ENCODE peak calls at places on chromosomes 12 and 14, in five cellular contexts. One of them, this sample, is unnamed.
A peak's percentile ranks its signal among the peaks of the same experiment; 100 is the strongest.

GRCh38 chr12:28961948-28962384 is 187.1 kb upstream of the FAR2 start:
- DNase-seq in caudate nucleus: no peak
- DNase-seq in GM23338: no peak
- DNase-seq in prostate gland: no peak
- DNase-seq in uterus: no peak
- DNase-seq in this sample: no peak

GRCh38 chr14:24054324-24054641 is 2.5 kb downstream of the CARMIL3 start:
- DNase-seq in caudate nucleus: no peak
- DNase-seq in uterus: no peak
- DNase-seq in prostate gland: no peak
- DNase-seq in GM23338: no peak
- DNase-seq in this sample: no peak

GRCh38 chr12:55653031-55653430 is 16.3 kb downstream of the OR10P1 start:
- DNase-seq in GM23338: no peak
- DNase-seq in caudate nucleus: no peak
- DNase-seq in uterus: no peak
- DNase-seq in prostate gland: no peak
- DNase-seq in this sample: no peak

GRCh38 chr14:75453817-75454434 is 26.1 kb downstream of the JDP2 start:
- DNase-seq in caudate nucleus: no peak
- DNase-seq in prostate gland: no peak
- DNase-seq in uterus: no peak
- DNase-seq in GM23338: peak; percentile 42
- DNase-seq in this sample: no peak

GRCh38 chr14:90815817-90816662 is at the start of gene TTC7B:
- DNase-seq in GM23338: peak; percentile 72
- DNase-seq in uterus: peak; percentile 44
- DNase-seq in caudate nucleus: no peak
- DNase-seq in prostate gland: no peak
- DNase-seq in this sample: peak; percentile 57

GRCh38 chr12:98188649-98189048 is 326.7 kb upstream of the TMPO start:
- DNase-seq in uterus: no peak
- DNase-seq in prostate gland: no peak
- DNase-seq in GM23338: no peak
- DNase-seq in caudate nucleus: no peak
- DNase-seq in this sample: no peak

GRCh38 chr12:89363084-89363483 is 10.8 kb upstream of the DUSP6 start:
- DNase-seq in uterus: no peak
- DNase-seq in caudate nucleus: no peak
- DNase-seq in prostate gland: no peak
- DNase-seq in GM23338: no peak
- DNase-seq in this sample: no peak

GRCh38 chr12:88308825-88309224 is 166.7 kb downstream of the TMTC3 start:
- DNase-seq in prostate gland: no peak
- DNase-seq in GM23338: no peak
- DNase-seq in caudate nucleus: no peak
- DNase-seq in uterus: no peak
- DNase-seq in this sample: no peak

GRCh38 chr14:104436047-104436531 is 143.5 kb upstream of the C14orf180 start:
- DNase-seq in prostate gland: no peak
- DNase-seq in uterus: no peak
- DNase-seq in caudate nucleus: no peak
- DNase-seq in GM23338: peak; percentile 31
- DNase-seq in this sample: peak; percentile 82

GRCh38 chr14:59632381-59632780 is 55.8 kb upstream of the CCDC175 start:
- DNase-seq in caudate nucleus: no peak
- DNase-seq in uterus: no peak
- DNase-seq in GM23338: peak; percentile 73
- DNase-seq in prostate gland: peak; percentile 16
- DNase-seq in this sample: peak; percentile 13

GRCh38 chr14:37695836-37696235 is 100.4 kb downstream of the TTC6 start:
- DNase-seq in caudate nucleus: no peak
- DNase-seq in prostate gland: no peak
- DNase-seq in uterus: no peak
- DNase-seq in GM23338: no peak
- DNase-seq in this sample: no peak

GRCh38 chr12:90543841-90544240 is 411.1 kb downstream of the CCER1 start:
- DNase-seq in caudate nucleus: no peak
- DNase-seq in GM23338: no peak
- DNase-seq in prostate gland: no peak
- DNase-seq in uterus: no peak
- DNase-seq in this sample: no peak

GRCh38 chr12:45703942-45704341 is 25.6 kb upstream of the ARID2 start:
- DNase-seq in caudate nucleus: no peak
- DNase-seq in prostate gland: no peak
- DNase-seq in uterus: no peak
- DNase-seq in GM23338: no peak
- DNase-seq in this sample: no peak

GRCh38 chr14:28745176-28745575 is 21.4 kb upstream of the FOXG1 start:
- DNase-seq in prostate gland: no peak
- DNase-seq in uterus: no peak
- DNase-seq in GM23338: no peak
- DNase-seq in caudate nucleus: no peak
- DNase-seq in this sample: no peak

GRCh38 chr12:67442347-67442841 is 173.2 kb downstream of the CAND1 start:
- DNase-seq in prostate gland: no peak
- DNase-seq in GM23338: no peak
- DNase-seq in uterus: peak; percentile 18
- DNase-seq in caudate nucleus: no peak
- DNase-seq in this sample: peak; percentile 82

GRCh38 chr12:95224202-95225170 is 6.9 kb downstream of the VEZT start:
- DNase-seq in prostate gland: no peak
- DNase-seq in caudate nucleus: no peak
- DNase-seq in GM23338: no peak
- DNase-seq in uterus: no peak
- DNase-seq in this sample: no peak

GRCh38 chr12:38544357-38545066 is 227.9 kb downstream of the ALG10B start:
- DNase-seq in uterus: no peak
- DNase-seq in GM23338: peak; percentile 84
- DNase-seq in caudate nucleus: no peak
- DNase-seq in prostate gland: no peak
- DNase-seq in this sample: peak; percentile 8

GRCh38 chr14:84343637-84344036 is 1186.3 kb upstream of the FLRT2 start:
- DNase-seq in GM23338: no peak
- DNase-seq in uterus: no peak
- DNase-seq in caudate nucleus: no peak
- DNase-seq in prostate gland: no peak
- DNase-seq in this sample: no peak

GRCh38 chr14:76922599-76922998 is 96.4 kb downstream of the LRRC74A start:
- DNase-seq in caudate nucleus: no peak
- DNase-seq in GM23338: peak; percentile 68
- DNase-seq in prostate gland: no peak
- DNase-seq in uterus: no peak
- DNase-seq in this sample: no peak

GRCh38 chr12:129028824-129029223 is 175.5 kb downstream of the GLT1D1 start:
- DNase-seq in uterus: no peak
- DNase-seq in prostate gland: no peak
- DNase-seq in GM23338: no peak
- DNase-seq in caudate nucleus: no peak
- DNase-seq in this sample: no peak

GRCh38 chr14:35406811-35407630 is 2.5 kb upstream of the NFKBIA start:
- DNase-seq in uterus: no peak
- DNase-seq in caudate nucleus: no peak
- DNase-seq in prostate gland: peak; percentile 45
- DNase-seq in GM23338: peak; percentile 84
- DNase-seq in this sample: no peak

GRCh38 chr14:22155582-22155981 is 433.4 kb downstream of the DAD1 start:
- DNase-seq in caudate nucleus: no peak
- DNase-seq in GM23338: no peak
- DNase-seq in uterus: no peak
- DNase-seq in prostate gland: no peak
- DNase-seq in this sample: no peak

GRCh38 chr12:26721800-26722199 is 111.2 kb downstream of the ITPR2 start:
- DNase-seq in caudate nucleus: no peak
- DNase-seq in GM23338: no peak
- DNase-seq in uterus: no peak
- DNase-seq in prostate gland: no peak
- DNase-seq in this sample: no peak

DNA sequence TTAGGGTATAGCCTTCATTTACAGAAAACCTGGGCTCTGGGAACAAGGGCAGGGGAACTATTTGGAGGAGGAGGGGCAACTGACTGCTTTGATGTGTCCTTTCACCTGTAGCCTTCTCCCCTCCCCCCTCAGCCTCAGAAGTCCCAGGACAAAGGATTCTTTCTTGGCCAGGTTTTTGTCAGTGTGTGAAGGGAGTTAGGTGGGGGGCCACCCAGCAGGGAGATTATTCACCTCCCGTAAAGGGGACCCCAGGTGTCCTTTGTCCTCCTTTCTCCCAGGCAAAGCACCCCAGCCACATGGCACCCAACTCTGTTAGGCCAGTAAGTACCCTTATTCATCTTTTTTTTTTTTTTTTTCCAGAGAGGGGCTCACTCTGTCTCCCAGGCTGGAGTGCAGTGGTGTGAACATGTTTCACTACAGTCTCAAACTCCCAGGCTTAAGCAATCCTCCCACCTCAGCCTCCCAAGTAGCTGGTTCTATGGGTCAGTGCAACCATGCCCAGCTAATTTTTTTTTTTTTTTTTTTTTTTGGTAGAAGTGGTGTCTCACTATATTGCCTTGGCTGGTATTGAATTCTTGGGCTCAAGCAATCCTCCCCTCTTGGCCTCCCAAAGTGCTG is 722 bp upstream of the NFE2 start:
- DNase-seq in prostate gland: no peak
- DNase-seq in uterus: no peak
- DNase-seq in GM23338: peak; percentile 88
- DNase-seq in caudate nucleus: no peak
- DNase-seq in this sample: no peak
- H3K27ac ChIP-seq in prostate gland: no peak overlapping the region
- H3K27ac ChIP-seq in uterus: no peak overlapping the region
- H3K27ac ChIP-seq in GM23338: peak overlapping the region; percentile 95
- H3K27ac ChIP-seq in caudate nucleus: no peak overlapping the region
- H3K27ac ChIP-seq in this sample: no peak overlapping the region

DNA sequence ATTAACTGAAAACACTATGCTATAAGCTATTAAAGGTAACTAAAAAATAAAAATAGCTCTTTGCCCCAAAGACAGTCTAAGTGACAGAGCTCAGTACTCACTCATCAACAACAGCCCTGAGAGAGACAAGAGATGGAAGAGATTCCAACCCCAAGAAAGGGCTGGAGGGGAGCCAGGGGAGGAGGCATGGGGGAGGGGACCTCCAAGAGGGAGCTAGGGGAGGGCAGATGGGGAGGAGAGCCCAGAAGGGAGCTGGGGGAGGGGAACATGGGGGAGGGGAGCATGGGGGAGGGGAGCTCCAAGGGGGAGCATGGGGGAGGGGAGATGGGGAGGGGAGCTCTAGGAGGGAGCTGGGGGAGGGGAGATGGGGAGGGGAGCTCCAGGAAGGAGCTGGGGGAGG is 7.7 kb downstream of the SSH1 start:
- DNase-seq in caudate nucleus: no peak
- DNase-seq in prostate gland: no peak
- DNase-seq in uterus: no peak
- DNase-seq in GM23338: peak; percentile 52
- DNase-seq in this sample: no peak
- H3K27ac ChIP-seq in caudate nucleus: no peak overlapping the region
- H3K27ac ChIP-seq in prostate gland: no peak overlapping the region
- H3K27ac ChIP-seq in uterus: no peak overlapping the region
- H3K27ac ChIP-seq in GM23338: no peak overlapping the region
- H3K27ac ChIP-seq in this sample: no peak overlapping the region

GRCh38 chr12:96352161-96352835 is 47.9 kb downstream of the CDK17 start:
- DNase-seq in uterus: no peak
- DNase-seq in GM23338: no peak
- DNase-seq in caudate nucleus: no peak
- DNase-seq in prostate gland: no peak
- DNase-seq in this sample: peak; percentile 50
- H3K27ac ChIP-seq in uterus: peak overlapping the region; percentile 27
- H3K27ac ChIP-seq in GM23338: no peak overlapping the region
- H3K27ac ChIP-seq in caudate nucleus: peak overlapping the region; percentile 3
- H3K27ac ChIP-seq in prostate gland: no peak overlapping the region
- H3K27ac ChIP-seq in this sample: peak overlapping the region; percentile 80

GRCh38 chr12:118611295-118611694 is 234.9 kb downstream of the SUDS3 start:
- DNase-seq in uterus: no peak
- DNase-seq in GM23338: peak; percentile 12
- DNase-seq in prostate gland: no peak
- DNase-seq in caudate nucleus: no peak
- DNase-seq in this sample: no peak
- H3K27ac ChIP-seq in uterus: no peak overlapping the region
- H3K27ac ChIP-seq in GM23338: no peak overlapping the region
- H3K27ac ChIP-seq in prostate gland: no peak overlapping the region
- H3K27ac ChIP-seq in caudate nucleus: no peak overlapping the region
- H3K27ac ChIP-seq in this sample: no peak overlapping the region

GRCh38 chr14:91888641-91889476 is 21.5 kb upstream of the TC2N start:
- DNase-seq in caudate nucleus: no peak
- DNase-seq in uterus: no peak
- DNase-seq in GM23338: no peak
- DNase-seq in prostate gland: no peak
- DNase-seq in this sample: peak; percentile 72

GRCh38 chr14:91891721-91892220 is 24.4 kb upstream of the TC2N start:
- DNase-seq in GM23338: no peak
- DNase-seq in prostate gland: no peak
- DNase-seq in caudate nucleus: peak; percentile 17
- DNase-seq in uterus: no peak
- DNase-seq in this sample: peak; percentile 82

GRCh38 chr14:91889477-91890211 is 22.3 kb upstream of the TC2N start:
- DNase-seq in prostate gland: peak; percentile 73
- DNase-seq in GM23338: no peak
- DNase-seq in uterus: peak; percentile 38
- DNase-seq in caudate nucleus: no peak
- DNase-seq in this sample: no peak

GRCh38 chr14:91891081-91891480 is 23.7 kb upstream of the TC2N start:
- DNase-seq in uterus: no peak
- DNase-seq in GM23338: no peak
- DNase-seq in caudate nucleus: no peak
- DNase-seq in prostate gland: no peak
- DNase-seq in this sample: peak; percentile 13

GRCh38 chr14:91890291-91890749 is 23.0 kb upstream of the TC2N start:
- DNase-seq in GM23338: no peak
- DNase-seq in uterus: no peak
- DNase-seq in prostate gland: no peak
- DNase-seq in caudate nucleus: no peak
- DNase-seq in this sample: peak; percentile 84
- H3K27ac ChIP-seq in GM23338: no peak overlapping the region
- H3K27ac ChIP-seq in uterus: peak overlapping the region; percentile 71
- H3K27ac ChIP-seq in prostate gland: peak overlapping the region; percentile 42
- H3K27ac ChIP-seq in caudate nucleus: peak overlapping the region; percentile 89
- H3K27ac ChIP-seq in this sample: peak overlapping the region; percentile 71